ENCODE peak calls at places on chromosome 14, in six cellular contexts. One of them, this sample, is unnamed.

GRCh38 chr14:58637040-58637390 is 747 bp upstream of the DACT1 start:
- DNase-seq in pancreas: no peak
- DNase-seq in ovary: peak
- DNase-seq in IMR-90: peak
- DNase-seq in uterus: peak
- DNase-seq in CD8-positive, alpha-beta T cell: peak
- DNase-seq in this sample: no peak

GRCh38 chr14:101169267-101169666 is 265.7 kb upstream of the RTL1 start:
- DNase-seq in pancreas: no peak
- DNase-seq in ovary: no peak
- DNase-seq in IMR-90: no peak
- DNase-seq in uterus: no peak
- DNase-seq in CD8-positive, alpha-beta T cell: no peak
- DNase-seq in this sample: no peak

GRCh38 chr14:105578070-105578469 is 51.7 kb downstream of the TMEM121 start:
- DNase-seq in pancreas: no peak
- DNase-seq in ovary: no peak
- DNase-seq in IMR-90: no peak
- DNase-seq in uterus: no peak
- DNase-seq in CD8-positive, alpha-beta T cell: no peak
- DNase-seq in this sample: no peak

GRCh38 chr14:86935241-86935640 is 1057.7 kb downstream of the GALC start:
- DNase-seq in pancreas: no peak
- DNase-seq in ovary: no peak
- DNase-seq in IMR-90: peak
- DNase-seq in uterus: no peak
- DNase-seq in CD8-positive, alpha-beta T cell: no peak
- DNase-seq in this sample: no peak

GRCh38 chr14:90815817-90816662 is at the start of gene TTC7B:
- DNase-seq in pancreas: peak
- DNase-seq in ovary: peak
- DNase-seq in IMR-90: peak
- DNase-seq in uterus: no peak
- DNase-seq in CD8-positive, alpha-beta T cell: no peak
- DNase-seq in this sample: peak

GRCh38 chr14:55881577-55882241 is 236.5 kb upstream of the PELI2 start:
- DNase-seq in pancreas: no peak
- DNase-seq in ovary: no peak
- DNase-seq in IMR-90: peak
- DNase-seq in uterus: no peak
- DNase-seq in CD8-positive, alpha-beta T cell: no peak
- DNase-seq in this sample: no peak

GRCh38 chr14:20601522-20601921 is 10.3 kb upstream of the RNASE12 start:
- DNase-seq in pancreas: no peak
- DNase-seq in ovary: no peak
- DNase-seq in IMR-90: no peak
- DNase-seq in uterus: no peak
- DNase-seq in CD8-positive, alpha-beta T cell: no peak
- DNase-seq in this sample: no peak

GRCh38 chr14:71932229-71932951 is at the start of gene RGS6:
- DNase-seq in pancreas: peak
- DNase-seq in ovary: no peak
- DNase-seq in IMR-90: no peak
- DNase-seq in uterus: no peak
- DNase-seq in CD8-positive, alpha-beta T cell: no peak
- DNase-seq in this sample: peak

GRCh38 chr14:32590157-32590556 is 261.1 kb downstream of the AKAP6 start:
- DNase-seq in pancreas: no peak
- DNase-seq in ovary: no peak
- DNase-seq in IMR-90: no peak
- DNase-seq in uterus: no peak
- DNase-seq in CD8-positive, alpha-beta T cell: no peak
- DNase-seq in this sample: no peak

GRCh38 chr14:92280554-92281262 is 42.3 kb upstream of the SLC24A4 start:
- DNase-seq in pancreas: no peak
- DNase-seq in ovary: no peak
- DNase-seq in IMR-90: no peak
- DNase-seq in uterus: no peak
- DNase-seq in CD8-positive, alpha-beta T cell: no peak
- DNase-seq in this sample: no peak

GRCh38 chr14:51085007-51085406 is 9.9 kb downstream of the TRIM9 start:
- DNase-seq in pancreas: no peak
- DNase-seq in ovary: no peak
- DNase-seq in IMR-90: no peak
- DNase-seq in uterus: no peak
- DNase-seq in CD8-positive, alpha-beta T cell: no peak
- DNase-seq in this sample: no peak

GRCh38 chr14:36767603-36768281 is 106.1 kb downstream of the PAX9 start:
- DNase-seq in pancreas: no peak
- DNase-seq in ovary: no peak
- DNase-seq in IMR-90: no peak
- DNase-seq in uterus: no peak
- DNase-seq in CD8-positive, alpha-beta T cell: no peak
- DNase-seq in this sample: no peak

GRCh38 chr14:39763402-39763890 is 331.2 kb upstream of the FBXO33 start:
- DNase-seq in pancreas: no peak
- DNase-seq in ovary: no peak
- DNase-seq in IMR-90: no peak
- DNase-seq in uterus: no peak
- DNase-seq in CD8-positive, alpha-beta T cell: no peak
- DNase-seq in this sample: no peak

GRCh38 chr14:104968153-104968527 is 10.0 kb downstream of the AHNAK2 start:
- DNase-seq in pancreas: peak
- DNase-seq in ovary: peak
- DNase-seq in IMR-90: peak
- DNase-seq in uterus: peak
- DNase-seq in CD8-positive, alpha-beta T cell: no peak
- DNase-seq in this sample: peak

GRCh38 chr14:77485901-77486678 is 12.5 kb downstream of the ISM2 start:
- DNase-seq in pancreas: no peak
- DNase-seq in ovary: no peak
- DNase-seq in IMR-90: peak
- DNase-seq in uterus: no peak
- DNase-seq in CD8-positive, alpha-beta T cell: no peak
- DNase-seq in this sample: no peak

GRCh38 chr14:101412741-101413140 is 148.6 kb upstream of the DIO3 start:
- DNase-seq in pancreas: no peak
- DNase-seq in ovary: no peak
- DNase-seq in IMR-90: no peak
- DNase-seq in uterus: no peak
- DNase-seq in CD8-positive, alpha-beta T cell: no peak
- DNase-seq in this sample: no peak

GRCh38 chr14:24277606-24278321 is 6.4 kb upstream of the RABGGTA start:
- DNase-seq in pancreas: no peak
- DNase-seq in ovary: no peak
- DNase-seq in IMR-90: no peak
- DNase-seq in uterus: no peak
- DNase-seq in CD8-positive, alpha-beta T cell: no peak
- DNase-seq in this sample: no peak

GRCh38 chr14:92425101-92425500 is 88.5 kb upstream of the RIN3 start:
- DNase-seq in pancreas: no peak
- DNase-seq in ovary: no peak
- DNase-seq in IMR-90: peak
- DNase-seq in uterus: no peak
- DNase-seq in CD8-positive, alpha-beta T cell: no peak
- DNase-seq in this sample: no peak

GRCh38 chr14:100590726-100591452 is 3.7 kb upstream of the BEGAIN start:
- DNase-seq in pancreas: no peak
- DNase-seq in ovary: no peak
- DNase-seq in IMR-90: no peak
- DNase-seq in uterus: peak
- DNase-seq in CD8-positive, alpha-beta T cell: no peak
- DNase-seq in this sample: no peak

GRCh38 chr14:61598980-61599379 is 96.3 kb upstream of the HIF1A start:
- DNase-seq in pancreas: no peak
- DNase-seq in ovary: no peak
- DNase-seq in IMR-90: no peak
- DNase-seq in uterus: no peak
- DNase-seq in CD8-positive, alpha-beta T cell: no peak
- DNase-seq in this sample: no peak

GRCh38 chr14:88463318-88463717 is 77.9 kb downstream of the SPATA7 start:
- DNase-seq in pancreas: no peak
- DNase-seq in ovary: no peak
- DNase-seq in IMR-90: no peak
- DNase-seq in uterus: no peak
- DNase-seq in CD8-positive, alpha-beta T cell: no peak
- DNase-seq in this sample: peak

GRCh38 chr14:89357655-89358297 is 59.3 kb downstream of the FOXN3 start:
- DNase-seq in pancreas: no peak
- DNase-seq in ovary: no peak
- DNase-seq in IMR-90: no peak
- DNase-seq in uterus: no peak
- DNase-seq in CD8-positive, alpha-beta T cell: no peak
- DNase-seq in this sample: no peak

GRCh38 chr14:95547626-95548327 is 12.9 kb downstream of the GLRX5 start:
- DNase-seq in pancreas: no peak
- DNase-seq in ovary: no peak
- DNase-seq in IMR-90: peak
- DNase-seq in uterus: no peak
- DNase-seq in CD8-positive, alpha-beta T cell: no peak
- DNase-seq in this sample: peak

GRCh38 chr14:102362084-102362483 is 606 bp downstream of the CINP start:
- DNase-seq in pancreas: no peak
- DNase-seq in ovary: no peak
- DNase-seq in IMR-90: peak
- DNase-seq in uterus: no peak
- DNase-seq in CD8-positive, alpha-beta T cell: peak
- DNase-seq in this sample: no peak

GRCh38 chr14:77014734-77015133 is 13.8 kb downstream of the IRF2BPL start:
- DNase-seq in pancreas: no peak
- DNase-seq in ovary: no peak
- DNase-seq in IMR-90: no peak
- DNase-seq in uterus: no peak
- DNase-seq in CD8-positive, alpha-beta T cell: no peak
- DNase-seq in this sample: no peak

GRCh38 chr14:70317969-70318634 is 41.4 kb downstream of the COX16 start:
- DNase-seq in pancreas: peak
- DNase-seq in ovary: no peak
- DNase-seq in IMR-90: peak
- DNase-seq in uterus: no peak
- DNase-seq in CD8-positive, alpha-beta T cell: no peak
- DNase-seq in this sample: peak
- TF ChIP-seq CTCF in pancreas: peak
- TF ChIP-seq CTCF in ovary: no peak
- TF ChIP-seq CTCF in IMR-90: peak
- TF ChIP-seq CTCF in uterus: no peak
- TF ChIP-seq CTCF in CD8-positive, alpha-beta T cell: no peak
- TF ChIP-seq CTCF in this sample: peak

GRCh38 chr14:50045039-50045711 is 71.2 kb downstream of the VCPKMT start:
- DNase-seq in pancreas: peak
- DNase-seq in ovary: no peak
- DNase-seq in IMR-90: peak
- DNase-seq in uterus: peak
- DNase-seq in CD8-positive, alpha-beta T cell: peak
- DNase-seq in this sample: no peak

GRCh38 chr14:50047274-50047676 is 69.1 kb downstream of the VCPKMT start:
- DNase-seq in pancreas: no peak
- DNase-seq in ovary: no peak
- DNase-seq in IMR-90: no peak
- DNase-seq in uterus: no peak
- DNase-seq in CD8-positive, alpha-beta T cell: no peak
- DNase-seq in this sample: no peak

GRCh38 chr14:50041980-50042379 is 74.4 kb downstream of the VCPKMT start:
- DNase-seq in pancreas: no peak
- DNase-seq in ovary: no peak
- DNase-seq in IMR-90: no peak
- DNase-seq in uterus: no peak
- DNase-seq in CD8-positive, alpha-beta T cell: no peak
- DNase-seq in this sample: no peak

GRCh38 chr14:50045837-50046236 is 70.5 kb downstream of the VCPKMT start:
- DNase-seq in pancreas: no peak
- DNase-seq in ovary: no peak
- DNase-seq in IMR-90: no peak
- DNase-seq in uterus: no peak
- DNase-seq in CD8-positive, alpha-beta T cell: no peak
- DNase-seq in this sample: no peak

GRCh38 chr14:50044040-50044651 is 72.2 kb downstream of the VCPKMT start:
- DNase-seq in pancreas: no peak
- DNase-seq in ovary: no peak
- DNase-seq in IMR-90: no peak
- DNase-seq in uterus: no peak
- DNase-seq in CD8-positive, alpha-beta T cell: peak
- DNase-seq in this sample: no peak
- H3K27ac ChIP-seq in pancreas: peak
- H3K27ac ChIP-seq in ovary: no peak
- H3K27ac ChIP-seq in IMR-90: peak
- H3K27ac ChIP-seq in uterus: peak
- H3K27ac ChIP-seq in CD8-positive, alpha-beta T cell: peak
- H3K27ac ChIP-seq in this sample: no peak

GRCh38 chr14:81478446-81478845 is 55.2 kb downstream of the SEL1L start:
- DNase-seq in pancreas: no peak
- DNase-seq in ovary: no peak
- DNase-seq in IMR-90: no peak
- DNase-seq in uterus: no peak
- DNase-seq in CD8-positive, alpha-beta T cell: no peak
- DNase-seq in this sample: no peak

GRCh38 chr14:81485372-81485771 is 48.3 kb downstream of the SEL1L start:
- DNase-seq in pancreas: no peak
- DNase-seq in ovary: no peak
- DNase-seq in IMR-90: no peak
- DNase-seq in uterus: no peak
- DNase-seq in CD8-positive, alpha-beta T cell: no peak
- DNase-seq in this sample: no peak

GRCh38 chr14:81474685-81475324 is 58.8 kb downstream of the SEL1L start:
- DNase-seq in pancreas: no peak
- DNase-seq in ovary: no peak
- DNase-seq in IMR-90: no peak
- DNase-seq in uterus: no peak
- DNase-seq in CD8-positive, alpha-beta T cell: no peak
- DNase-seq in this sample: no peak

GRCh38 chr14:81476816-81477215 is 56.8 kb downstream of the SEL1L start:
- DNase-seq in pancreas: no peak
- DNase-seq in ovary: no peak
- DNase-seq in IMR-90: no peak
- DNase-seq in uterus: no peak
- DNase-seq in CD8-positive, alpha-beta T cell: no peak
- DNase-seq in this sample: no peak

GRCh38 chr14:81480741-81481140 is 52.9 kb downstream of the SEL1L start:
- DNase-seq in pancreas: no peak
- DNase-seq in ovary: no peak
- DNase-seq in IMR-90: no peak
- DNase-seq in uterus: no peak
- DNase-seq in CD8-positive, alpha-beta T cell: no peak
- DNase-seq in this sample: no peak
- H3K4me3 ChIP-seq in pancreas: no peak
- H3K4me3 ChIP-seq in ovary: no peak
- H3K4me3 ChIP-seq in IMR-90: no peak
- H3K4me3 ChIP-seq in uterus: no peak
- H3K4me3 ChIP-seq in CD8-positive, alpha-beta T cell: no peak
- H3K4me3 ChIP-seq in this sample: no peak

GRCh38 chr14:54395716-54396115 is 1.1 kb upstream of the CDKN3 start:
- DNase-seq in pancreas: no peak
- DNase-seq in ovary: no peak
- DNase-seq in IMR-90: no peak
- DNase-seq in uterus: no peak
- DNase-seq in CD8-positive, alpha-beta T cell: no peak
- DNase-seq in this sample: no peak
- TF ChIP-seq CTCF in pancreas: no peak
- TF ChIP-seq CTCF in ovary: no peak
- TF ChIP-seq CTCF in IMR-90: no peak
- TF ChIP-seq CTCF in uterus: no peak
- TF ChIP-seq CTCF in CD8-positive, alpha-beta T cell: no peak
- TF ChIP-seq CTCF in this sample: no peak

This sample was measured in WERI-Rb-1.